ENCODE peak calls at places on chromosomes 16 and 17, in six cellular contexts. One of them, this sample, is unnamed.

GRCh38 chr17:62578757-62579487 is 48.5 kb upstream of the MRC2 start:
- DNase-seq in A549: no peak
- DNase-seq in endothelial cell: no peak
- DNase-seq in progenitor cell of endocrine pancreas: no peak
- DNase-seq in heart right ventricle: no peak
- DNase-seq in mesothelial cell of epicardium: no peak
- DNase-seq in this sample: no peak

GRCh38 chr17:61218438-61218837 is 181.2 kb upstream of the TBX2 start:
- DNase-seq in heart right ventricle: no peak
- DNase-seq in progenitor cell of endocrine pancreas: no peak
- DNase-seq in mesothelial cell of epicardium: no peak
- DNase-seq in endothelial cell: no peak
- DNase-seq in A549: no peak
- DNase-seq in this sample: no peak

GRCh38 chr17:38601539-38602351 is 4.0 kb downstream of the SRCIN1 start:
- DNase-seq in A549: peak; percentile 47
- DNase-seq in mesothelial cell of epicardium: no peak
- DNase-seq in heart right ventricle: no peak
- DNase-seq in endothelial cell: no peak
- DNase-seq in progenitor cell of endocrine pancreas: no peak
- DNase-seq in this sample: no peak

GRCh38 chr16:30187971-30188561 is 4.7 kb downstream of the CORO1A start:
- DNase-seq in endothelial cell: peak; percentile 2
- DNase-seq in heart right ventricle: peak; percentile 8
- DNase-seq in A549: no peak
- DNase-seq in mesothelial cell of epicardium: no peak
- DNase-seq in progenitor cell of endocrine pancreas: no peak
- DNase-seq in this sample: no peak

GRCh38 chr16:48462146-48462740 is 77.0 kb upstream of the SIAH1 start:
- DNase-seq in A549: peak; percentile 25
- DNase-seq in endothelial cell: no peak
- DNase-seq in progenitor cell of endocrine pancreas: no peak
- DNase-seq in mesothelial cell of epicardium: no peak
- DNase-seq in heart right ventricle: no peak
- DNase-seq in this sample: no peak

GRCh38 chr16:89498839-89499238 is 8.5 kb upstream of the ANKRD11 start:
- DNase-seq in mesothelial cell of epicardium: no peak
- DNase-seq in A549: no peak
- DNase-seq in heart right ventricle: peak; percentile 60
- DNase-seq in endothelial cell: no peak
- DNase-seq in progenitor cell of endocrine pancreas: no peak
- DNase-seq in this sample: no peak

GRCh38 chr16:49643429-49644142 is 212.3 kb downstream of the ZNF423 start:
- DNase-seq in progenitor cell of endocrine pancreas: no peak
- DNase-seq in endothelial cell: no peak
- DNase-seq in mesothelial cell of epicardium: no peak
- DNase-seq in heart right ventricle: no peak
- DNase-seq in A549: no peak
- DNase-seq in this sample: no peak

GRCh38 chr16:69120096-69120664 is 12.2 kb downstream of the CHTF8 start:
- DNase-seq in A549: no peak
- DNase-seq in mesothelial cell of epicardium: no peak
- DNase-seq in endothelial cell: no peak
- DNase-seq in progenitor cell of endocrine pancreas: no peak
- DNase-seq in heart right ventricle: no peak
- DNase-seq in this sample: no peak

GRCh38 chr16:74862743-74863244 is 88.2 kb upstream of the FA2H start:
- DNase-seq in A549: peak; percentile 69
- DNase-seq in endothelial cell: no peak
- DNase-seq in progenitor cell of endocrine pancreas: no peak
- DNase-seq in heart right ventricle: no peak
- DNase-seq in mesothelial cell of epicardium: no peak
- DNase-seq in this sample: no peak

GRCh38 chr17:4997302-4998026 is at the start of the genes INCA1 and KIF1C:
- DNase-seq in heart right ventricle: peak; percentile 94
- DNase-seq in mesothelial cell of epicardium: peak; percentile 89
- DNase-seq in endothelial cell: peak; percentile 88
- DNase-seq in progenitor cell of endocrine pancreas: peak; percentile 86
- DNase-seq in A549: peak; percentile 98
- DNase-seq in this sample: peak; percentile 93
- TF ChIP-seq CTCF in heart right ventricle: peak; percentile 16
- TF ChIP-seq CTCF in mesothelial cell of epicardium: peak; percentile 14
- TF ChIP-seq CTCF in endothelial cell: no peak
- TF ChIP-seq CTCF in progenitor cell of endocrine pancreas: peak; percentile 24
- TF ChIP-seq CTCF in A549: no peak
- TF ChIP-seq CTCF in this sample: peak; percentile 45

DNA sequence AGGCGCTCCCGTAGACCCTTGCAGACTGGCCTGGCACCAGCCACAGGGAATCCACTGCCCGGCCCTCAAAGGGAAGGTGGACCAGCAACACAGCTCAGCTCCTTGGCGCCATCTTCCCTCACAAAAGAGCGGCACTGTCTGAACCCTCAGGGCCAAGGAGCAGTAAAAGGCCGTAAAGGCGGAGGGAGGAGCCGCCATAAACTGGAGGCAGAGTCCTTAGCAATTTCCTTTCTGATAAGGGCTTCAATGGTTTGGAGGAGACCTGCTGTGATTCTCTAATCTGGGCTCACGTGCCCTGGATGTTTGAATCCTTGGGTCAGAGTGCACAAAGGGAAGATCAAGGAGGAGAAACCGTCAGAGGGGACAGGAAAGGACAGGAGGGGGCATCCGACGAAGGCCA is 15.5 kb upstream of the AXIN2 start:
- DNase-seq in progenitor cell of endocrine pancreas: no peak
- DNase-seq in heart right ventricle: no peak
- DNase-seq in endothelial cell: no peak
- DNase-seq in mesothelial cell of epicardium: no peak
- DNase-seq in A549: no peak
- DNase-seq in this sample: no peak
- TF ChIP-seq CTCF in progenitor cell of endocrine pancreas: no peak
- TF ChIP-seq CTCF in heart right ventricle: no peak
- TF ChIP-seq CTCF in endothelial cell: no peak
- TF ChIP-seq CTCF in mesothelial cell of epicardium: no peak
- TF ChIP-seq CTCF in A549: no peak
- TF ChIP-seq CTCF in this sample: no peak

DNA sequence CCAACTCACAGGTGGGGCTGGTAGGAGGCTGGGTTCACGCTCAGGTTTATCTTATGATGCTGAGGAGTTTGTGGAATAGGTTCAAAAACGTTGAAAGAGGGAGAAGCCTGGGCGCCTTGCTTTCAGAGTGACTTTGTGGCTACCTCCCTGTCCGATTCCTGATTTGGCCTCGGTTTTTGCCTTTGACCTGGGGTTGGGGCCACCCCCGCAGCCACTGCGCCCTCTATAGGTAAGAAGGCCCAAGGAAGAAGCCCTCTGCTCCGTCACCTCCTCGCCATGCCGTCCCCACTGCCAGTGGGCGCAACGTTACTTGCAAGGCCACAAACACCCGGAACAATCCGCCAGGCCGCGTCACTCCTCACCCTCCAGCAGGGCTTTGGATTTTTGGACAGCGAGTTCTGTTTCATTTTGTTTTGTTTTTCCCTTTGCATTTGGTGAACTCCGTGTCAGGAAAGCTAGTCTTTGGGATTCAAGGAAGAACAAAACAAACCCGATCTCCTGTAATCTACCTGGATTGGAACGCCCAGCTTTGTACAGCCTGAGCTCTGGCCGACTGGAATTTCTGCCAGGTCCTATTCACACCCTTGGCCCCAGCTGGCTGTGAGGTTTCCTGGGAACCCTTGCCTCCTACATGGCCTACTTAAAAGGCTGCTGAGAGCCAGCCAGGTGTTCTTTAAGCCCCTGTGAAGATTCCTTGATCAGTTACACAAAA is 60.7 kb downstream of the TBC1D16 start:
- DNase-seq in heart right ventricle: no peak
- DNase-seq in endothelial cell: peak; percentile 31
- DNase-seq in progenitor cell of endocrine pancreas: no peak
- DNase-seq in mesothelial cell of epicardium: peak; percentile 14
- DNase-seq in A549: no peak
- DNase-seq in this sample: no peak
- TF ChIP-seq CTCF in heart right ventricle: peak; percentile 18
- TF ChIP-seq CTCF in endothelial cell: peak; percentile 35
- TF ChIP-seq CTCF in progenitor cell of endocrine pancreas: peak; percentile 23
- TF ChIP-seq CTCF in mesothelial cell of epicardium: peak; percentile 24
- TF ChIP-seq CTCF in A549: peak; percentile 54
- TF ChIP-seq CTCF in this sample: peak; percentile 41

GRCh38 chr17:14818469-14818868 is 446.7 kb downstream of the PMP22 start:
- DNase-seq in mesothelial cell of epicardium: no peak
- DNase-seq in heart right ventricle: no peak
- DNase-seq in A549: no peak
- DNase-seq in endothelial cell: no peak
- DNase-seq in progenitor cell of endocrine pancreas: no peak
- DNase-seq in this sample: no peak

GRCh38 chr17:14815079-14815478 is 450.0 kb downstream of the PMP22 start:
- DNase-seq in A549: no peak
- DNase-seq in heart right ventricle: no peak
- DNase-seq in endothelial cell: no peak
- DNase-seq in mesothelial cell of epicardium: no peak
- DNase-seq in progenitor cell of endocrine pancreas: no peak
- DNase-seq in this sample: no peak

GRCh38 chr17:14808425-14808824 is 456.7 kb downstream of the PMP22 start:
- DNase-seq in mesothelial cell of epicardium: no peak
- DNase-seq in heart right ventricle: no peak
- DNase-seq in progenitor cell of endocrine pancreas: no peak
- DNase-seq in A549: no peak
- DNase-seq in endothelial cell: no peak
- DNase-seq in this sample: no peak

DNA sequence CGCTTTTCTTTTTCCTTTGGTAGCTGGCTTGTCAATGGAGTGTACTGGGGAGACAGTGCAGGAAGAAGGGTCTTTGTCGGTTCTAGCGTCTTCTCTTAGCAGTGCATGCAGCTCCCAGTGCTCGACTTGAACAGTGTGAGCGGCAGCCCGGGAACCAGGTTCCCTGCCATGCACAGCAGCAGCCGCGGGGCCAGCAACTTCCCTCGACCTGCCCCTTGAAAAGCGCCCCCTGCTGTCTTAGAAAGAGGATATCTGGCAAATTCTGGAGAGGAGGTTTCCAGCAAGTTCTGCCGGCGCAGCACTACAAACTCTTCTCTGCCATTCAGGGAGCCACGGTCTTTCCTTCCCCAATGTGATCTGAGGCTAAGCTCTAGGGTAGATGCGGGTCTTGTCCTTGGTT is 451.5 kb downstream of the PMP22 start:
- DNase-seq in endothelial cell: peak; percentile 62
- DNase-seq in progenitor cell of endocrine pancreas: no peak
- DNase-seq in heart right ventricle: no peak
- DNase-seq in mesothelial cell of epicardium: no peak
- DNase-seq in A549: no peak
- DNase-seq in this sample: no peak
- TF ChIP-seq CTCF in endothelial cell: peak; percentile 76
- TF ChIP-seq CTCF in progenitor cell of endocrine pancreas: peak; percentile 32
- TF ChIP-seq CTCF in heart right ventricle: peak; percentile 46
- TF ChIP-seq CTCF in mesothelial cell of epicardium: peak; percentile 34
- TF ChIP-seq CTCF in A549: no peak
- TF ChIP-seq CTCF in this sample: peak; percentile 52

DNA sequence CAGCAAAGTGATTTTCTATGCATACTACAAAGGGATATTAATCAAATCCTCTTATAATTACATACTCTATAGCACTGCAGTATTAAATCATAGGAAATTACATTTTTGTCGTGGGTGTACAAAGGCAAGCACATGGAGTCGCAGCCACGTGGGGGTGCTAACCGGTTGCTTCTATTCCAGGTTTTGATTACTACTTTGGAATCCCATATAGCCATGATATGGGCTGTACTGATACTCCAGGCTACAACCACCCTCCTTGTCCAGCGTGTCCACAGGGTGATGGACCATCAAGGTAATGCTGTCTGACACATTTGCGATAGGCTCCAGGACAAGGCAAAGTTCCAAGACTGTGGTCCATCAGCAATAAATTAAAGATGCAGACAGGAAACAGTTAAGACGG is 60.1 kb downstream of the ARSG start:
- DNase-seq in A549: no peak
- DNase-seq in endothelial cell: no peak
- DNase-seq in mesothelial cell of epicardium: no peak
- DNase-seq in progenitor cell of endocrine pancreas: no peak
- DNase-seq in heart right ventricle: no peak
- DNase-seq in this sample: no peak
- TF ChIP-seq CTCF in A549: peak; percentile 29
- TF ChIP-seq CTCF in endothelial cell: no peak
- TF ChIP-seq CTCF in mesothelial cell of epicardium: no peak
- TF ChIP-seq CTCF in progenitor cell of endocrine pancreas: no peak
- TF ChIP-seq CTCF in heart right ventricle: no peak
- TF ChIP-seq CTCF in this sample: no peak

DNA sequence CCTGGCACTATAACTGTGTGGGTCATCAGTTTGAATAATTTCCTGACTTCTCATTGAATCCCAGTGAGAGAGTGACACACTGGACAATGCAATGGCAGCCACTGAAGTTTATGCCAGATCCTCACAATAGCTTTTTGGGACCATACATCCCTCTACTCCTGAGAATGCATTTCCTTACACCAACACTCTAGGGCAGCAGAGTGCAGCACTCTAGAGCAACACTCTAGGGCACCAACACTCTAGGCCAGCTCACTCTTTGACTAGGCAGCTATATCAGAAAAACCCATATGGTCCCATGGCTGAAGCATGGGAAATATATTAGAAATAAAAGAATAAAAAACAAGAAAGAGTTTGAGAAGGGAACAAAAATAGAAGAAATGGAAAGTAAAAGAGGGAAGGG is 309.2 kb downstream of the MAP2K6 start:
- DNase-seq in endothelial cell: no peak
- DNase-seq in heart right ventricle: no peak
- DNase-seq in A549: no peak
- DNase-seq in mesothelial cell of epicardium: no peak
- DNase-seq in progenitor cell of endocrine pancreas: no peak
- DNase-seq in this sample: no peak
- TF ChIP-seq CTCF in endothelial cell: no peak
- TF ChIP-seq CTCF in heart right ventricle: peak; percentile 17
- TF ChIP-seq CTCF in A549: no peak
- TF ChIP-seq CTCF in mesothelial cell of epicardium: no peak
- TF ChIP-seq CTCF in progenitor cell of endocrine pancreas: no peak
- TF ChIP-seq CTCF in this sample: no peak

GRCh38 chr17:16286947-16287562 is 66.2 kb downstream of the CENPV start:
- DNase-seq in endothelial cell: no peak
- DNase-seq in mesothelial cell of epicardium: no peak
- DNase-seq in A549: no peak
- DNase-seq in heart right ventricle: peak; percentile 10
- DNase-seq in progenitor cell of endocrine pancreas: no peak
- DNase-seq in this sample: no peak
- TF ChIP-seq CTCF in endothelial cell: no peak
- TF ChIP-seq CTCF in mesothelial cell of epicardium: no peak
- TF ChIP-seq CTCF in A549: no peak
- TF ChIP-seq CTCF in heart right ventricle: peak; percentile 6
- TF ChIP-seq CTCF in progenitor cell of endocrine pancreas: no peak
- TF ChIP-seq CTCF in this sample: peak; percentile 23